ENCODE peak calls at places on chromosomes 5 and 9, in seven cellular contexts. G is GM12878, M is WTC11, T is H1, W is K562, I is A549, C is SK-N-SH. F is an unnamed sample.

GRCh38 chr9:79687131-79687447 is 115.3 kb downstream of the TLE4 start:
- DNase-seq in W (no peak), C (no peak), M (no peak), G (no peak), T (no peak), I (no peak), F (no peak)

GRCh38 chr9:98958271-98958989 is 14.7 kb downstream of the COL15A1 start:
- DNase-seq in C (no peak), T (no peak), W (no peak), I (no peak), M (no peak), G (no peak), F (peak; percentile 98)

GRCh38 chr5:137753227-137753985 is 757 bp downstream of the HNRNPA0 start:
- DNase-seq in I (no peak), W (peak; percentile 52), G (no peak), C (peak; percentile 48), M (peak; percentile 45), T (no peak), F (no peak)

GRCh38 chr5:150399158-150400019 is 13.3 kb downstream of the CD74 start:
- DNase-seq in W (no peak), G (no peak), I (no peak), T (no peak), M (no peak), C (no peak), F (peak; percentile 58)

GRCh38 chr5:154115314-154115713 is 75.2 kb upstream of the GALNT10 start:
- DNase-seq in T (no peak), G (no peak), C (no peak), W (no peak), I (no peak), M (no peak), F (no peak)

GRCh38 chr5:16713386-16713928 is 96.7 kb upstream of the RETREG1 start:
- DNase-seq in I (no peak), T (no peak), C (peak; percentile 82), G (no peak), W (no peak), M (peak; percentile 53), F (peak; percentile 38)

GRCh38 chr5:112691758-112692157 is 45.9 kb upstream of the APC start:
- DNase-seq in I (peak; percentile 38), W (peak; percentile 50), T (peak; percentile 3), M (peak; percentile 49), G (peak; percentile 19), C (peak; percentile 16), F (peak; percentile 43)

GRCh38 chr5:168269950-168270349 is 21.5 kb upstream of the WWC1 start:
- DNase-seq in G (no peak), I (no peak), W (peak; percentile 38), T (no peak), C (peak; percentile 46), M (no peak), F (peak; percentile 13)

GRCh38 chr9:68947842-68948569 is 65.9 kb downstream of the PRKACG start:
- DNase-seq in M (no peak), C (no peak), I (no peak), G (no peak), W (no peak), T (no peak), F (no peak)

GRCh38 chr5:164233796-164234195 is 728.4 kb downstream of the MAT2B start:
- DNase-seq in T (no peak), M (no peak), C (no peak), G (no peak), I (no peak), W (no peak), F (no peak)

GRCh38 chr5:116759860-116760644 is 185.4 kb upstream of the SEMA6A start:
- DNase-seq in G (no peak), M (peak; percentile 31), I (no peak), T (no peak), C (no peak), W (no peak), F (no peak)

GRCh38 chr9:34550016-34550680 is 27.4 kb upstream of the ENHO start:
- DNase-seq in W (peak; percentile 33), C (peak; percentile 7), T (no peak), G (no peak), I (no peak), M (no peak), F (no peak)

DNA sequence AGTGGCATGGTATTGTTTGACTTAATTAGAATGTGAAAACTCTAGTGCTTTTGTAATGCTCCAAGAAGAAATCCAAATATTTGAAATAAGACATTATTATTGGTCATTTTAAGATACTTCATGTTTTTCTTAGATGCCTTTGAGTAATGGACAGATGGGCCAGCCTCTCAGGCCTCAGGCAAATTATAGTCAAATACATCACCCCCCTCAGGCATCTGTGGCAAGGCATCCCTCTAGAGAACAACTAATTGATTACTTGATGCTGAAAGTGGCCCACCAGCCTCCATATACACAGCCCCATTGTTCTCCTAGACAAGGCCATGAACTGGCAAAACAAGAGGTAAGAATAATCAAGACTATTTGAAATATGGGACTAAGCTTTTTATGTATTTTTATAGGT is 69.2 kb upstream of the SREK1 start:
- DNase-seq in C (no peak), W (no peak), I (no peak), M (no peak), T (no peak), G (no peak), F (no peak)
- TF ChIP-seq USF2 in C (no peak), W (no peak), I (no peak), M (no peak), T (no peak), G (no peak), F (no peak)

GRCh38 chr5:28729067-28729466 is 1690.7 kb upstream of the CDH9 start:
- DNase-seq in M (no peak), C (no peak), I (no peak), W (no peak), G (no peak), T (no peak), F (no peak)

GRCh38 chr5:28726815-28727214 is 1688.4 kb upstream of the CDH9 start:
- DNase-seq in I (no peak), T (no peak), C (no peak), W (no peak), G (no peak), M (no peak), F (no peak)

GRCh38 chr5:28725001-28725400 is 1686.6 kb upstream of the CDH9 start:
- DNase-seq in W (no peak), G (no peak), M (no peak), C (no peak), I (no peak), T (no peak), F (no peak)
- TF ChIP-seq USF2 in W (no peak), G (no peak), M (no peak), C (no peak), I (no peak), T (no peak), F (no peak)

GRCh38 chr5:27578280-27578679 is 539.9 kb upstream of the CDH9 start:
- DNase-seq in C (no peak), I (no peak), G (no peak), M (no peak), T (no peak), W (no peak), F (no peak)
- TF ChIP-seq USF2 in C (no peak), I (no peak), G (no peak), M (no peak), T (no peak), W (no peak), F (no peak)

GRCh38 chr9:129166962-129167557 is 11.0 kb downstream of the IER5L start:
- DNase-seq in T (no peak), C (no peak), W (peak; percentile 89), I (peak; percentile 97), G (no peak), M (peak; percentile 67), F (peak; percentile 80)
- TF ChIP-seq USF2 in T (no peak), C (no peak), W (no peak), I (no peak), G (no peak), M (no peak), F (no peak)

DNA sequence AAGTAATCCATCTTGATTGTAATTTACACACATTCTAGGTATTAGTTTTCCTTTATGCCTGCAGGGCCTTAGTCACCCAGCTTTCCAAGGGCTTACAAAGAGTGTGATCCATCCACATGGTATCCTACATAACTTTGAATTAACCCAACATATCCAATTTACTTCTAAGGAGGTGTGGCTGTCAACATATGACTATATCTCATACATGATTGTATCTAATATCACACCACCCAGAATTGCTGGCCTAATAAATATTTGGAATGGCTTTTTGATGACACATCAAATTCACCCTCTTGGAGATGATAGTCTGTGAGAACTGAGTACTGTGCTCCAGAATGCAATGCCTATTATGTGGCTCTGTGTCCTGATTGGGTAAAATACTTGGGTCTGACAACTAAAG is 363.3 kb upstream of the GRIN3A start:
- DNase-seq in T (no peak), I (no peak), C (no peak), M (no peak), W (no peak), G (no peak), F (no peak)
- TF ChIP-seq USF2 in T (no peak), I (no peak), C (no peak), M (no peak), W (no peak), G (no peak), F (no peak)

GRCh38 chr5:56191646-56192045 is 41.5 kb downstream of the ANKRD55 start:
- DNase-seq in T (no peak), C (no peak), W (no peak), G (no peak), I (no peak), M (no peak), F (no peak)

GRCh38 chr5:56192246-56192645 is 40.9 kb downstream of the ANKRD55 start:
- DNase-seq in T (no peak), I (no peak), W (no peak), M (no peak), C (no peak), G (no peak), F (no peak)

GRCh38 chr5:56195016-56195415 is 38.1 kb downstream of the ANKRD55 start:
- DNase-seq in C (no peak), G (no peak), I (no peak), M (no peak), T (no peak), W (no peak), F (no peak)

GRCh38 chr5:56185777-56186311 is 47.3 kb downstream of the ANKRD55 start:
- DNase-seq in T (no peak), I (no peak), C (no peak), M (no peak), W (no peak), G (no peak), F (no peak)

GRCh38 chr5:56190500-56190899 is 42.6 kb downstream of the ANKRD55 start:
- DNase-seq in G (no peak), T (no peak), M (no peak), I (no peak), C (no peak), W (no peak), F (peak; percentile 80)
- TF ChIP-seq USF2 in G (no peak), T (no peak), M (no peak), I (no peak), C (no peak), W (no peak), F (no peak)

DNA sequence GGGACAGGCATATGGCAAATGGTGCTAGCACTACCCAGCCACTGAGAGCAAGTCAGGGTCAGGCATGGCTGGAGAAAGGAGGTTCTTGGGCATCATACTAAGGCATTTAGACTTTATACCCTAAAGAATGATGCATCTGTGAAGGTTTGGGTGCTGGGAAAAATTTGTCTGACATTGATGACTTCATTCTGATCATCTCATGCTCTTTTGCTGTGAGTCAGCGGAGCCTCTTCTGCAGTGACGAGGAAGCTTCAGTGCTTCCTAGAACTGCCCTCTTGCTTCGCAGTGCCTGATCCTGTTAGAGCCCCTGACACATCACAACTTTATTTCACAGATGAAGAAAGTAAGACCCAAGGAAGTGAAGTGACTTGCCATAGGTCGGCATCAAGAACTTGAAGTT is 266.6 kb upstream of the GAS1 start:
- DNase-seq in I (no peak), G (no peak), T (no peak), M (no peak), C (no peak), W (no peak), F (peak; percentile 69)
- TF ChIP-seq USF2 in I (no peak), G (no peak), T (no peak), M (no peak), C (no peak), W (no peak), F (no peak)

F was measured in IMR-90.